ENCODE peak calls at places on chromosome 21, in seven cellular contexts. One of them, this sample, is unnamed.

GRCh38 chr21:37936010-37936785 is 19.9 kb upstream of the KCNJ6 start:
- DNase-seq in NCI-H1092 treated with DMSO at 0.1 percent for 48 hours: no peak
- DNase-seq in activated naive CD8-positive, alpha-beta T cell treated with anti-CD3 and anti-CD28 coated beads for 36 hours: no peak
- DNase-seq in aorta: no peak
- DNase-seq in NCI-H1436 treated with DMSO at 0.1 percent for 48 hours: no peak
- DNase-seq in retinal pigment epithelial cell: no peak
- DNase-seq in activated T-helper 1 cell treated with anti-CD3 and anti-CD28 coated beads, Interleukin-12 subunit alpha, Interleukin-12 subunit beta, Interleukin-2, Interleukin-4 antibody, amounts not matched to agents 30 ng/mL and 10 ng/mL and 1 ng/mL, durations not matched to agents 14 hours and 24 hours and 36 hours: no peak
- DNase-seq in this sample: peak; percentile 69

GRCh38 chr21:41142051-41142795 is 25.7 kb upstream of the BACE2 start:
- DNase-seq in NCI-H1092 treated with DMSO at 0.1 percent for 48 hours: peak; percentile 50
- DNase-seq in NCI-H1436 treated with DMSO at 0.1 percent for 48 hours: no peak
- DNase-seq in retinal pigment epithelial cell: peak; percentile 29
- DNase-seq in aorta: peak; percentile 65
- DNase-seq in activated naive CD8-positive, alpha-beta T cell treated with anti-CD3 and anti-CD28 coated beads for 36 hours: no peak
- DNase-seq in activated T-helper 1 cell treated with anti-CD3 and anti-CD28 coated beads, Interleukin-12 subunit alpha, Interleukin-12 subunit beta, Interleukin-2, Interleukin-4 antibody, amounts not matched to agents 30 ng/mL and 10 ng/mL and 1 ng/mL, durations not matched to agents 14 hours and 24 hours and 36 hours: no peak
- DNase-seq in this sample: no peak

GRCh38 chr21:20999567-21000169 is 1.5 kb downstream of the NCAM2 start:
- DNase-seq in NCI-H1092 treated with DMSO at 0.1 percent for 48 hours: peak; percentile 54
- DNase-seq in NCI-H1436 treated with DMSO at 0.1 percent for 48 hours: no peak
- DNase-seq in activated T-helper 1 cell treated with anti-CD3 and anti-CD28 coated beads, Interleukin-12 subunit alpha, Interleukin-12 subunit beta, Interleukin-2, Interleukin-4 antibody, amounts not matched to agents 30 ng/mL and 10 ng/mL and 1 ng/mL, durations not matched to agents 14 hours and 24 hours and 36 hours: no peak
- DNase-seq in retinal pigment epithelial cell: no peak
- DNase-seq in activated naive CD8-positive, alpha-beta T cell treated with anti-CD3 and anti-CD28 coated beads for 36 hours: peak; percentile 8
- DNase-seq in aorta: no peak
- DNase-seq in this sample: no peak

GRCh38 chr21:41171210-41171609 is 3.2 kb downstream of the BACE2 start:
- DNase-seq in activated naive CD8-positive, alpha-beta T cell treated with anti-CD3 and anti-CD28 coated beads for 36 hours: no peak
- DNase-seq in activated T-helper 1 cell treated with anti-CD3 and anti-CD28 coated beads, Interleukin-12 subunit alpha, Interleukin-12 subunit beta, Interleukin-2, Interleukin-4 antibody, amounts not matched to agents 30 ng/mL and 10 ng/mL and 1 ng/mL, durations not matched to agents 14 hours and 24 hours and 36 hours: no peak
- DNase-seq in NCI-H1092 treated with DMSO at 0.1 percent for 48 hours: no peak
- DNase-seq in retinal pigment epithelial cell: peak; percentile 91
- DNase-seq in aorta: peak; percentile 68
- DNase-seq in NCI-H1436 treated with DMSO at 0.1 percent for 48 hours: no peak
- DNase-seq in this sample: peak; percentile 37

GRCh38 chr21:45253180-45253579 is 34.5 kb downstream of the POFUT2 start:
- DNase-seq in aorta: no peak
- DNase-seq in retinal pigment epithelial cell: no peak
- DNase-seq in NCI-H1092 treated with DMSO at 0.1 percent for 48 hours: no peak
- DNase-seq in activated T-helper 1 cell treated with anti-CD3 and anti-CD28 coated beads, Interleukin-12 subunit alpha, Interleukin-12 subunit beta, Interleukin-2, Interleukin-4 antibody, amounts not matched to agents 30 ng/mL and 10 ng/mL and 1 ng/mL, durations not matched to agents 14 hours and 24 hours and 36 hours: no peak
- DNase-seq in NCI-H1436 treated with DMSO at 0.1 percent for 48 hours: no peak
- DNase-seq in activated naive CD8-positive, alpha-beta T cell treated with anti-CD3 and anti-CD28 coated beads for 36 hours: no peak
- DNase-seq in this sample: no peak

GRCh38 chr21:44905016-44905724 is 15.5 kb downstream of the ITGB2 start:
- DNase-seq in NCI-H1092 treated with DMSO at 0.1 percent for 48 hours: no peak
- DNase-seq in activated naive CD8-positive, alpha-beta T cell treated with anti-CD3 and anti-CD28 coated beads for 36 hours: no peak
- DNase-seq in NCI-H1436 treated with DMSO at 0.1 percent for 48 hours: no peak
- DNase-seq in activated T-helper 1 cell treated with anti-CD3 and anti-CD28 coated beads, Interleukin-12 subunit alpha, Interleukin-12 subunit beta, Interleukin-2, Interleukin-4 antibody, amounts not matched to agents 30 ng/mL and 10 ng/mL and 1 ng/mL, durations not matched to agents 14 hours and 24 hours and 36 hours: no peak
- DNase-seq in aorta: no peak
- DNase-seq in retinal pigment epithelial cell: no peak
- DNase-seq in this sample: no peak

GRCh38 chr21:17051054-17051453 is 461.8 kb upstream of the CXADR start:
- DNase-seq in NCI-H1436 treated with DMSO at 0.1 percent for 48 hours: no peak
- DNase-seq in aorta: no peak
- DNase-seq in activated T-helper 1 cell treated with anti-CD3 and anti-CD28 coated beads, Interleukin-12 subunit alpha, Interleukin-12 subunit beta, Interleukin-2, Interleukin-4 antibody, amounts not matched to agents 30 ng/mL and 10 ng/mL and 1 ng/mL, durations not matched to agents 14 hours and 24 hours and 36 hours: no peak
- DNase-seq in NCI-H1092 treated with DMSO at 0.1 percent for 48 hours: no peak
- DNase-seq in retinal pigment epithelial cell: no peak
- DNase-seq in activated naive CD8-positive, alpha-beta T cell treated with anti-CD3 and anti-CD28 coated beads for 36 hours: no peak
- DNase-seq in this sample: no peak

GRCh38 chr21:14685568-14685967 is 139.5 kb upstream of the SAMSN1 start:
- DNase-seq in NCI-H1436 treated with DMSO at 0.1 percent for 48 hours: no peak
- DNase-seq in retinal pigment epithelial cell: no peak
- DNase-seq in activated T-helper 1 cell treated with anti-CD3 and anti-CD28 coated beads, Interleukin-12 subunit alpha, Interleukin-12 subunit beta, Interleukin-2, Interleukin-4 antibody, amounts not matched to agents 30 ng/mL and 10 ng/mL and 1 ng/mL, durations not matched to agents 14 hours and 24 hours and 36 hours: no peak
- DNase-seq in aorta: no peak
- DNase-seq in activated naive CD8-positive, alpha-beta T cell treated with anti-CD3 and anti-CD28 coated beads for 36 hours: no peak
- DNase-seq in NCI-H1092 treated with DMSO at 0.1 percent for 48 hours: no peak
- DNase-seq in this sample: no peak

GRCh38 chr21:27569831-27570230 is 602.9 kb upstream of the ADAMTS5 start:
- DNase-seq in NCI-H1436 treated with DMSO at 0.1 percent for 48 hours: no peak
- DNase-seq in aorta: no peak
- DNase-seq in activated T-helper 1 cell treated with anti-CD3 and anti-CD28 coated beads, Interleukin-12 subunit alpha, Interleukin-12 subunit beta, Interleukin-2, Interleukin-4 antibody, amounts not matched to agents 30 ng/mL and 10 ng/mL and 1 ng/mL, durations not matched to agents 14 hours and 24 hours and 36 hours: no peak
- DNase-seq in NCI-H1092 treated with DMSO at 0.1 percent for 48 hours: no peak
- DNase-seq in activated naive CD8-positive, alpha-beta T cell treated with anti-CD3 and anti-CD28 coated beads for 36 hours: no peak
- DNase-seq in retinal pigment epithelial cell: no peak
- DNase-seq in this sample: no peak